ENCODE peak calls at places on chromosomes 4 and X, in ten cellular contexts. P, K, L, Q, T, I, D, R, U and C are unnamed samples.
A peak's percentile ranks its signal among the peaks of the same experiment; 100 is the strongest.

GRCh38 chr4:186204103-186204559 is 12.8 kb downstream of the CYP4V2 start:
- DNase-seq in T (peak; percentile 75), K (no peak), R (no peak), L (no peak), I (no peak), D (no peak), Q (peak; percentile 32), P (peak; percentile 75), U (no peak), C (peak; percentile 74)

GRCh38 chrX:4322916-4323315 is 609.5 kb upstream of the PRKX start:
- DNase-seq in U (no peak), P (no peak), I (no peak), Q (no peak), R (no peak), T (no peak), K (no peak), L (no peak), D (no peak), C (no peak)

GRCh38 chr4:100295792-100296191 is 105.5 kb upstream of the DDIT4L start:
- DNase-seq in U (no peak), L (peak; percentile 5), D (no peak), T (peak; percentile 85), R (no peak), I (no peak), Q (no peak), K (no peak), P (no peak), C (peak; percentile 84)

GRCh38 chr4:6548201-6548881 is 26.6 kb upstream of the MAN2B2 start:
- DNase-seq in L (no peak), Q (no peak), K (peak; percentile 55), P (no peak), R (no peak), I (no peak), U (peak; percentile 53), T (peak; percentile 40), D (no peak), C (peak; percentile 72)

GRCh38 chr4:84366932-84367331 is 132.2 kb downstream of the NKX6-1 start:
- DNase-seq in U (no peak), R (no peak), D (no peak), T (no peak), L (no peak), Q (no peak), K (no peak), I (no peak), P (no peak), C (no peak)

GRCh38 chr4:140186651-140187315 is 32.8 kb upstream of the MAML3 start:
- DNase-seq in R (no peak), T (peak; percentile 72), K (peak; percentile 66), L (peak; percentile 24), D (no peak), U (no peak), I (no peak), Q (no peak), P (peak; percentile 72), C (peak; percentile 70)

GRCh38 chrX:151724563-151725337 is 8.9 kb downstream of the FATE1 start:
- DNase-seq in R (no peak), P (no peak), U (no peak), D (no peak), L (no peak), Q (no peak), K (no peak), T (no peak), I (no peak), C (no peak)

GRCh38 chrX:150907474-150907873 is 9.0 kb upstream of the CD99L2 start:
- DNase-seq in I (no peak), K (no peak), T (no peak), D (no peak), P (no peak), Q (no peak), R (peak; percentile 63), U (peak; percentile 72), L (no peak), C (no peak)

GRCh38 chrX:151713859-151714258 is 2.0 kb upstream of the FATE1 start:
- DNase-seq in D (no peak), T (peak; percentile 6), L (no peak), P (no peak), K (peak; percentile 11), U (no peak), Q (no peak), R (no peak), I (no peak), C (peak; percentile 11)

GRCh38 chr4:140858897-140859296 is 102.7 kb upstream of the TBC1D9 start:
- DNase-seq in L (no peak), T (peak; percentile 9), R (no peak), K (no peak), U (peak; percentile 29), P (no peak), I (no peak), Q (no peak), D (no peak), C (peak; percentile 37)

GRCh38 chr4:147049940-147050852 is 104.5 kb upstream of the TTC29 start:
- DNase-seq in R (no peak), Q (no peak), L (no peak), P (no peak), I (no peak), D (no peak), T (peak; percentile 10), K (peak; percentile 3), U (no peak), C (peak; percentile 58)

GRCh38 chr4:173866289-173866688 is 336.3 kb upstream of the HAND2 start:
- DNase-seq in I (no peak), U (no peak), K (no peak), P (no peak), T (no peak), D (no peak), Q (no peak), L (no peak), R (no peak), C (no peak)

GRCh38 chr4:164872481-164872880 is 4.5 kb upstream of the APELA start:
- DNase-seq in P (no peak), I (no peak), L (no peak), U (no peak), K (no peak), Q (no peak), D (no peak), R (no peak), T (no peak), C (no peak)

GRCh38 chr4:1943928-1944327 is 64.8 kb downstream of the NELFA start:
- DNase-seq in P (no peak), U (no peak), I (no peak), R (no peak), K (no peak), D (no peak), Q (no peak), L (no peak), T (no peak), C (no peak)

GRCh38 chrX:114798902-114799301 is 215.0 kb downstream of the HTR2C start:
- DNase-seq in K (peak; percentile 13), I (no peak), U (no peak), P (no peak), L (peak; percentile 13), D (no peak), Q (no peak), R (no peak), T (peak; percentile 41), C (peak; percentile 12)

GRCh38 chr4:175431635-175432034 is 380.4 kb downstream of the GPM6A start:
- DNase-seq in L (no peak), D (no peak), Q (no peak), P (no peak), U (no peak), K (no peak), R (no peak), T (no peak), I (no peak), C (no peak)

GRCh38 chrX:72046447-72046846 is 85.3 kb downstream of the RTL5 start:
- DNase-seq in P (no peak), L (no peak), K (peak; percentile 11), I (no peak), Q (no peak), D (no peak), U (no peak), R (no peak), T (no peak), C (no peak)

GRCh38 chr4:81807927-81808672 is 336.4 kb upstream of the RASGEF1B start:
- DNase-seq in D (no peak), I (no peak), R (peak; percentile 52), Q (no peak), K (no peak), L (no peak), T (no peak), P (no peak), U (no peak), C (no peak)

GRCh38 chr4:87848622-87849351 is 16.0 kb downstream of the MEPE start:
- DNase-seq in D (peak; percentile 3), U (no peak), I (no peak), T (peak; percentile 77), P (peak; percentile 29), K (peak; percentile 52), R (peak; percentile 4), Q (no peak), L (no peak), C (peak; percentile 81)

GRCh38 chr4:180558427-180558826 is 1684.8 kb upstream of the TENM3 start:
- DNase-seq in P (no peak), L (no peak), K (no peak), Q (no peak), R (no peak), T (no peak), D (no peak), I (no peak), U (no peak), C (no peak)

GRCh38 chr4:157265281-157265680 is 44.8 kb downstream of the GRIA2 start:
- DNase-seq in D (no peak), R (no peak), Q (no peak), T (peak; percentile 52), P (no peak), I (no peak), L (no peak), K (peak; percentile 5), U (no peak), C (peak; percentile 41)

GRCh38 chrX:124467202-124467601 is 120.8 kb downstream of the SH2D1A start:
- DNase-seq in R (no peak), T (no peak), U (no peak), D (no peak), I (no peak), P (no peak), Q (no peak), L (no peak), K (peak; percentile 0), C (no peak)

GRCh38 chr4:2352171-2352570 is 66.3 kb downstream of the ZFYVE28 start:
- DNase-seq in Q (no peak), U (no peak), T (no peak), L (no peak), I (no peak), K (no peak), P (peak; percentile 4), R (no peak), D (no peak), C (no peak)

GRCh38 chr4:157447195-157447594 is 226.7 kb downstream of the GRIA2 start:
- DNase-seq in T (no peak), U (no peak), L (no peak), K (no peak), R (no peak), Q (no peak), I (no peak), P (no peak), D (no peak), C (no peak)

GRCh38 chr4:7350396-7350795 is 84.3 kb downstream of the PSAPL1 start:
- DNase-seq in R (no peak), T (no peak), D (no peak), Q (no peak), K (no peak), I (no peak), P (no peak), L (no peak), U (no peak), C (no peak)

GRCh38 chr4:112296949-112297483 is at the start of gene ALPK1:
- DNase-seq in P (no peak), I (no peak), U (no peak), L (peak; percentile 57), R (peak; percentile 8), K (peak; percentile 81), D (no peak), T (peak; percentile 95), Q (no peak), C (peak; percentile 97)

GRCh38 chr4:183503497-183504063 is 1.3 kb upstream of the ING2 start:
- DNase-seq in P (no peak), R (no peak), U (no peak), D (no peak), L (peak; percentile 49), Q (peak; percentile 9), K (peak; percentile 30), T (no peak), I (no peak), C (peak; percentile 21)

GRCh38 chrX:13666836-13667235 is 13.9 kb downstream of the TCEANC start:
- DNase-seq in P (no peak), D (no peak), U (peak; percentile 45), R (no peak), T (no peak), K (no peak), L (no peak), Q (no peak), I (no peak), C (no peak)